ENCODE peak calls at places on chromosomes 16 and 17, in six cellular contexts. R is CD8-positive, alpha-beta T cell; U is stimulated activated CD4-positive, alpha-beta T cell treated with anti-CD3 and anti-CD28 coated beads, Interleukin-2, amount 100 ng/mL, for 24 hours; L is BE2C; I is epithelial cell of esophagus; Y is HL-60. G is an unnamed sample.
A peak's percentile ranks its signal among the peaks of the same experiment; 100 is the strongest.

GRCh38 chr17:50830298-50830697 is 5.1 kb upstream of the WFIKKN2 start:
- DNase-seq in L (no peak), R (no peak), Y (no peak), I (no peak), U (no peak), G (no peak)

GRCh38 chr17:28173801-28174200 is 131.3 kb downstream of the NLK start:
- DNase-seq in I (peak; percentile 23), R (no peak), L (no peak), U (no peak), Y (no peak), G (no peak)

GRCh38 chr17:77645441-77646430 is 312.8 kb upstream of the TNRC6C start:
- DNase-seq in U (peak; percentile 58), Y (no peak), L (no peak), R (peak; percentile 53), I (no peak), G (no peak)

GRCh38 chr16:86952769-86953168 is 364.4 kb downstream of the C16orf95 start:
- DNase-seq in U (no peak), I (no peak), R (no peak), Y (no peak), L (no peak), G (peak; percentile 6)

GRCh38 chr17:35578929-35579448 is 618 bp upstream of the PEX12 start:
- DNase-seq in L (no peak), I (no peak), Y (no peak), U (no peak), R (no peak), G (no peak)

GRCh38 chr16:30875881-30876791 is 17.7 kb downstream of the BCL7C start:
- DNase-seq in L (no peak), I (peak; percentile 34), Y (no peak), U (peak; percentile 28), R (no peak), G (no peak)

GRCh38 chr17:69978056-69978646 is 96.9 kb upstream of the KCNJ16 start:
- DNase-seq in R (no peak), Y (no peak), I (peak; percentile 65), U (no peak), L (no peak), G (peak; percentile 45)

GRCh38 chr17:32917842-32918241 is 10.1 kb upstream of the TMEM98 start:
- DNase-seq in R (no peak), L (no peak), I (no peak), Y (no peak), U (no peak), G (no peak)

GRCh38 chr16:59633996-59634579 is 900.0 kb upstream of the GOT2 start:
- DNase-seq in R (no peak), L (no peak), I (peak; percentile 26), Y (no peak), U (no peak), G (peak; percentile 37)

GRCh38 chr17:50168319-50168718 is 2.5 kb downstream of the SGCA start:
- DNase-seq in I (no peak), U (no peak), R (no peak), Y (no peak), L (no peak), G (no peak)

GRCh38 chr17:63189082-63189481 is 223.0 kb downstream of the TANC2 start:
- DNase-seq in Y (no peak), U (no peak), L (no peak), I (peak; percentile 63), R (no peak), G (peak; percentile 58)

GRCh38 chr17:7544911-7545310 is 3.9 kb upstream of the TNFSF12 start:
- DNase-seq in I (no peak), L (no peak), Y (no peak), U (no peak), R (no peak), G (no peak)

GRCh38 chr16:12062343-12063003 is 85.9 kb downstream of the SNX29 start:
- DNase-seq in I (peak; percentile 89), R (no peak), Y (peak; percentile 51), L (no peak), U (no peak), G (peak; percentile 72)

GRCh38 chr17:1509255-1509943 is 7.0 kb downstream of the INPP5K start:
- DNase-seq in I (peak; percentile 25), L (no peak), Y (no peak), U (no peak), R (no peak), G (no peak)

GRCh38 chr16:64089697-64090096 is 1032.2 kb downstream of the CDH11 start:
- DNase-seq in R (no peak), I (peak; percentile 28), U (no peak), Y (no peak), L (peak; percentile 46), G (peak; percentile 7)

GRCh38 chr16:85166281-85166680 is 54.0 kb upstream of the CIBAR2 start:
- DNase-seq in L (peak; percentile 10), Y (no peak), U (no peak), R (no peak), I (no peak), G (no peak)

GRCh38 chr16:13973321-13974023 is 53.5 kb downstream of the ERCC4 start:
- DNase-seq in U (no peak), I (no peak), Y (no peak), L (no peak), R (no peak), G (no peak)

GRCh38 chr17:38563362-38564253 is 42.1 kb downstream of the SRCIN1 start:
- DNase-seq in R (no peak), U (no peak), L (peak; percentile 63), Y (no peak), I (no peak), G (no peak)

GRCh38 chr17:55825213-55825612 is 74.4 kb downstream of the PCTP start:
- DNase-seq in I (peak; percentile 48), L (no peak), R (no peak), U (no peak), Y (no peak), G (peak; percentile 7)

GRCh38 chr17:38404174-38404943 is 23.9 kb upstream of the ARHGAP23 start:
- DNase-seq in R (no peak), I (no peak), U (no peak), L (no peak), Y (no peak), G (no peak)

GRCh38 chr16:54325616-54326265 is 39.2 kb upstream of the IRX3 start:
- DNase-seq in Y (no peak), R (no peak), L (no peak), I (no peak), U (no peak), G (no peak)

GRCh38 chr17:82373731-82374625 is 2.4 kb downstream of the UTS2R start:
- DNase-seq in R (no peak), L (no peak), I (no peak), U (no peak), Y (no peak), G (no peak)

GRCh38 chr17:82387577-82388106 is 16.1 kb downstream of the UTS2R start:
- DNase-seq in Y (no peak), U (no peak), R (no peak), I (no peak), L (no peak), G (no peak)

GRCh38 chr17:39027037-39027436 is 59.8 kb upstream of the FBXO47 start:
- DNase-seq in R (no peak), U (peak; percentile 26), Y (no peak), L (peak; percentile 33), I (peak; percentile 37), G (peak; percentile 16)

GRCh38 chr16:85652431-85653221 is 36.1 kb downstream of the GINS2 start:
- DNase-seq in L (peak; percentile 84), Y (no peak), R (no peak), U (no peak), I (peak; percentile 36), G (no peak)

GRCh38 chr16:50259334-50260205 is 6.8 kb upstream of the ADCY7 start:
- DNase-seq in Y (no peak), I (no peak), L (peak; percentile 45), R (no peak), U (no peak), G (no peak)

GRCh38 chr16:12314786-12315185 is 338.3 kb downstream of the SNX29 start:
- DNase-seq in I (no peak), U (no peak), L (no peak), Y (no peak), R (no peak), G (peak; percentile 35)

GRCh38 chr16:14364386-14365199 is 265.5 kb downstream of the PARN start:
- DNase-seq in L (peak; percentile 31), R (no peak), U (no peak), Y (no peak), I (peak; percentile 91), G (no peak)

GRCh38 chr17:66272699-66273390 is 29.6 kb upstream of the PRKCA start:
- DNase-seq in R (no peak), Y (no peak), I (peak; percentile 48), U (no peak), L (no peak), G (peak; percentile 77)

GRCh38 chr17:80780381-80781187 is 211.1 kb upstream of the CHMP6 start:
- DNase-seq in R (no peak), Y (peak; percentile 39), L (no peak), I (no peak), U (no peak), G (no peak)

GRCh38 chr16:49463529-49463928 is 89.9 kb downstream of the C16orf78 start:
- DNase-seq in L (no peak), R (peak; percentile 55), U (peak; percentile 40), I (no peak), Y (no peak), G (no peak)

G was measured in mammary epithelial cell.